ENCODE peak calls at places on chromosomes 11 and 22, in four cellular contexts. One of them, this sample, is unnamed.

GRCh38 chr11:91730620-91731019 is 494.0 kb upstream of the FAT3 start:
- DNase-seq in coronary artery: no peak
- DNase-seq in fibroblast of mammary gland: no peak
- DNase-seq in adrenal gland: no peak
- DNase-seq in this sample: no peak

GRCh38 chr11:129965248-129965647 is 37.4 kb downstream of the PRDM10 start:
- DNase-seq in coronary artery: no peak
- DNase-seq in fibroblast of mammary gland: no peak
- DNase-seq in adrenal gland: no peak
- DNase-seq in this sample: no peak

GRCh38 chr22:30667092-30667485 is 586 bp downstream of the DUSP18 start:
- DNase-seq in coronary artery: no peak
- DNase-seq in fibroblast of mammary gland: no peak
- DNase-seq in adrenal gland: no peak
- DNase-seq in this sample: no peak

GRCh38 chr11:15645201-15645600 is 530.5 kb downstream of the INSC start:
- DNase-seq in coronary artery: no peak
- DNase-seq in fibroblast of mammary gland: no peak
- DNase-seq in adrenal gland: no peak
- DNase-seq in this sample: no peak

GRCh38 chr11:125443767-125444311 is 52.2 kb downstream of the FEZ1 start:
- DNase-seq in coronary artery: peak
- DNase-seq in fibroblast of mammary gland: no peak
- DNase-seq in adrenal gland: no peak
- DNase-seq in this sample: no peak

GRCh38 chr11:37451903-37452302 is 853.9 kb upstream of the RAG2 start:
- DNase-seq in coronary artery: no peak
- DNase-seq in fibroblast of mammary gland: no peak
- DNase-seq in adrenal gland: no peak
- DNase-seq in this sample: no peak

GRCh38 chr11:94528551-94528950 is 15.2 kb upstream of the FUT4 start:
- DNase-seq in coronary artery: no peak
- DNase-seq in fibroblast of mammary gland: peak
- DNase-seq in adrenal gland: no peak
- DNase-seq in this sample: no peak

GRCh38 chr11:82791779-82792178 is 58.1 kb upstream of the FAM181B start:
- DNase-seq in coronary artery: no peak
- DNase-seq in fibroblast of mammary gland: no peak
- DNase-seq in adrenal gland: no peak
- DNase-seq in this sample: no peak

GRCh38 chr11:59559886-59560285 is 48.5 kb downstream of the OR4D9 start:
- DNase-seq in coronary artery: peak
- DNase-seq in fibroblast of mammary gland: no peak
- DNase-seq in adrenal gland: no peak
- DNase-seq in this sample: no peak

GRCh38 chr22:39428597-39429071 is 28.2 kb upstream of the MGAT3 start:
- DNase-seq in coronary artery: no peak
- DNase-seq in fibroblast of mammary gland: no peak
- DNase-seq in adrenal gland: no peak
- DNase-seq in this sample: peak

GRCh38 chr11:117706322-117706814 is 90.6 kb downstream of the DSCAML1 start:
- DNase-seq in coronary artery: no peak
- DNase-seq in fibroblast of mammary gland: no peak
- DNase-seq in adrenal gland: no peak
- DNase-seq in this sample: no peak

GRCh38 chr11:95078526-95078925 is 11.1 kb upstream of the ENDOD1 start:
- DNase-seq in coronary artery: no peak
- DNase-seq in fibroblast of mammary gland: no peak
- DNase-seq in adrenal gland: no peak
- DNase-seq in this sample: no peak

GRCh38 chr11:12502950-12503579 is 125.7 kb downstream of the PARVA start:
- DNase-seq in coronary artery: no peak
- DNase-seq in fibroblast of mammary gland: peak
- DNase-seq in adrenal gland: peak
- DNase-seq in this sample: no peak

GRCh38 chr11:74465291-74465708 is 2.0 kb downstream of the KCNE3 start:
- DNase-seq in coronary artery: no peak
- DNase-seq in fibroblast of mammary gland: no peak
- DNase-seq in adrenal gland: no peak
- DNase-seq in this sample: no peak

GRCh38 chr11:129881570-129882170 is 13.7 kb downstream of the NFRKB start:
- DNase-seq in coronary artery: no peak
- DNase-seq in fibroblast of mammary gland: peak
- DNase-seq in adrenal gland: peak
- DNase-seq in this sample: no peak

GRCh38 chr11:115324569-115325432 is 179.4 kb downstream of the CADM1 start:
- DNase-seq in coronary artery: no peak
- DNase-seq in fibroblast of mammary gland: peak
- DNase-seq in adrenal gland: peak
- DNase-seq in this sample: no peak

GRCh38 chr11:67238894-67239794 is 27.1 kb upstream of the GRK2 start:
- DNase-seq in coronary artery: no peak
- DNase-seq in fibroblast of mammary gland: peak
- DNase-seq in adrenal gland: no peak
- DNase-seq in this sample: no peak

GRCh38 chr11:34154059-34154875 is 48.8 kb downstream of the NAT10 start:
- DNase-seq in coronary artery: no peak
- DNase-seq in fibroblast of mammary gland: no peak
- DNase-seq in adrenal gland: no peak
- DNase-seq in this sample: no peak

GRCh38 chr11:102447193-102447592 is 5.4 kb downstream of the TMEM123 start:
- DNase-seq in coronary artery: no peak
- DNase-seq in fibroblast of mammary gland: no peak
- DNase-seq in adrenal gland: no peak
- DNase-seq in this sample: no peak

DNA sequence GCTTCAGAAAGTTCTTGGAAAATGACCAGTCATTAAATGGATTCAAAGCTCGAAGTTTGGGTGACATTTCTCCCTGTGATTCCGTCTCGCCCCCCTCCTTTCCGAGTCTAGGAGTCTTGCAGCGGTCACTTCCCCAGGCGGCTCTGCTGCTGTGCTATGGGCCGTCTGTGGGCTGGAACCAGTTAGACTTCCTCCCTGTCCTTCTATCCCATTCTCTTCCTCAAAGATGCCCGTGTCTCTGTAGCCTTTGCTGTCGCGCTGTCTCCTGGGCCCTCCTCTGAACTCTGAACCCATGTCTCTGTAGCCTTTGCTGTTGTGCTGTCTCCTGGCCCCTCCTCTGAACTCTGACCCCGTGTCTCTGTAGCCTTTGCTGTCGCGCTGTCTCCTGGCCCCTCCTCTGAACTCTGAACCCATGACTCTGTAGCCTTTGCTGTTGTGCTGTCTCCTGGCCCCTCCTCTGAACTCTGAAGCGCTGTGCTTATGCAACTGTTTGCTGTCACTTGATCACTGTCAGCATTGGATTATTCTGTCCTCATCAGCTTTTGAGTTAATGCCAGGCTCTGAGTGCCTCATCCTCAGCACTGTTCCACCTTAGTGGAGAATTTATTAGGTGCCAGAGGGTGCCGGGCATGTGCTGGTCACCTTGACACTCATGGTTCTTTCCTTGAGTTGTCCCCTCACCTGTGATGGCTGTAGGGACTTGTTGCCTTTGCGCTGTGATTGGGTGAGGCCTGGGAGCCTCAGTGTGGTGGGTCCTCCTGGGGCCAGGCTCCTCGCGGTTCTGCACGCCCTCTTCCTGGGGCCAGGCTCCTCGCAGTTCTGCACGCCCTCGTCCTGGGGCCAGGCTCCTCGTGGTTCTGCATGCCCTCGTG is 173.3 kb downstream of the TBC1D22A start:
- DNase-seq in coronary artery: no peak
- DNase-seq in fibroblast of mammary gland: no peak
- DNase-seq in adrenal gland: peak
- DNase-seq in this sample: no peak
- TF ChIP-seq CTCF in coronary artery: no peak
- TF ChIP-seq CTCF in fibroblast of mammary gland: no peak
- TF ChIP-seq CTCF in adrenal gland: no peak
- TF ChIP-seq CTCF in this sample: no peak

GRCh38 chr22:37680191-37680851 is 4.9 kb downstream of the LGALS1 start:
- DNase-seq in coronary artery: no peak
- DNase-seq in fibroblast of mammary gland: peak
- DNase-seq in adrenal gland: no peak
- DNase-seq in this sample: no peak
- TF ChIP-seq CTCF in coronary artery: no peak
- TF ChIP-seq CTCF in fibroblast of mammary gland: no peak
- TF ChIP-seq CTCF in adrenal gland: no peak
- TF ChIP-seq CTCF in this sample: no peak

GRCh38 chr11:17932472-17932871 is 80.4 kb downstream of the SERGEF start:
- DNase-seq in coronary artery: no peak
- DNase-seq in fibroblast of mammary gland: no peak
- DNase-seq in adrenal gland: no peak
- DNase-seq in this sample: no peak
- TF ChIP-seq CTCF in coronary artery: no peak
- TF ChIP-seq CTCF in fibroblast of mammary gland: peak
- TF ChIP-seq CTCF in adrenal gland: no peak
- TF ChIP-seq CTCF in this sample: peak

GRCh38 chr11:69369210-69369609 is 75.3 kb downstream of the MYEOV start:
- DNase-seq in coronary artery: no peak
- DNase-seq in fibroblast of mammary gland: no peak
- DNase-seq in adrenal gland: no peak
- DNase-seq in this sample: no peak

GRCh38 chr11:69368119-69368880 is 74.3 kb downstream of the MYEOV start:
- DNase-seq in coronary artery: peak
- DNase-seq in fibroblast of mammary gland: no peak
- DNase-seq in adrenal gland: no peak
- DNase-seq in this sample: peak

GRCh38 chr11:69366591-69366990 is 72.6 kb downstream of the MYEOV start:
- DNase-seq in coronary artery: no peak
- DNase-seq in fibroblast of mammary gland: no peak
- DNase-seq in adrenal gland: no peak
- DNase-seq in this sample: no peak

GRCh38 chr11:69365567-69365966 is 71.6 kb downstream of the MYEOV start:
- DNase-seq in coronary artery: peak
- DNase-seq in fibroblast of mammary gland: no peak
- DNase-seq in adrenal gland: no peak
- DNase-seq in this sample: no peak

GRCh38 chr11:69367211-69367964 is 73.4 kb downstream of the MYEOV start:
- DNase-seq in coronary artery: peak
- DNase-seq in fibroblast of mammary gland: peak
- DNase-seq in adrenal gland: no peak
- DNase-seq in this sample: peak
- TF ChIP-seq CTCF in coronary artery: no peak
- TF ChIP-seq CTCF in fibroblast of mammary gland: no peak
- TF ChIP-seq CTCF in adrenal gland: no peak
- TF ChIP-seq CTCF in this sample: no peak

GRCh38 chr22:19377565-19378361 is 53.8 kb downstream of the HIRA start:
- DNase-seq in coronary artery: peak
- DNase-seq in fibroblast of mammary gland: no peak
- DNase-seq in adrenal gland: no peak
- DNase-seq in this sample: no peak

GRCh38 chr22:19376247-19376646 is 55.3 kb downstream of the HIRA start:
- DNase-seq in coronary artery: peak
- DNase-seq in fibroblast of mammary gland: no peak
- DNase-seq in adrenal gland: no peak
- DNase-seq in this sample: peak

GRCh38 chr22:19375435-19375834 is 56.1 kb downstream of the HIRA start:
- DNase-seq in coronary artery: peak
- DNase-seq in fibroblast of mammary gland: no peak
- DNase-seq in adrenal gland: no peak
- DNase-seq in this sample: no peak

GRCh38 chr22:19376971-19377370 is 54.6 kb downstream of the HIRA start:
- DNase-seq in coronary artery: peak
- DNase-seq in fibroblast of mammary gland: no peak
- DNase-seq in adrenal gland: no peak
- DNase-seq in this sample: no peak

DNA sequence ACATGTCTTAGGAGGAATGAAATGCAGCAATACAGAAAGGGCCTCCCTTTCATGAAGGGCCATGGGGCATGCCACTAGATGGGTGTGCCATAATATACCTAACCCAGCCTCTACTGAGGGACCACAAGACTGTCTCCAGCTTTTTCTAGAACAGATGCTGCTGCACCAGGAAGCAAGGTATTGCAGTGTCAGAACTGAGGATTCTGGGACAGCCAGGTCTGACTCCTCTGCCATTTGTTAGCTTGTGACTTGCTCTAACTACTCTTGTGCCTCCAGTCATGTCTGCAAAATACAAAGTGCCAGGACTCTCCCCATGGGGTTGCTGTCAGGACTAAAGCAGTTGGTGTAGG is 53.2 kb downstream of the HIRA start:
- DNase-seq in coronary artery: peak
- DNase-seq in fibroblast of mammary gland: no peak
- DNase-seq in adrenal gland: no peak
- DNase-seq in this sample: no peak
- TF ChIP-seq CTCF in coronary artery: no peak
- TF ChIP-seq CTCF in fibroblast of mammary gland: no peak
- TF ChIP-seq CTCF in adrenal gland: no peak
- TF ChIP-seq CTCF in this sample: no peak

GRCh38 chr11:119481667-119482400 is 58.9 kb upstream of the THY1 start:
- DNase-seq in coronary artery: peak
- DNase-seq in fibroblast of mammary gland: no peak
- DNase-seq in adrenal gland: peak
- DNase-seq in this sample: no peak
- TF ChIP-seq CTCF in coronary artery: peak
- TF ChIP-seq CTCF in fibroblast of mammary gland: no peak
- TF ChIP-seq CTCF in adrenal gland: no peak
- TF ChIP-seq CTCF in this sample: peak

GRCh38 chr22:42702675-42703074 is 18.0 kb downstream of the A4GALT start:
- DNase-seq in coronary artery: no peak
- DNase-seq in fibroblast of mammary gland: no peak
- DNase-seq in adrenal gland: no peak
- DNase-seq in this sample: no peak
- TF ChIP-seq CTCF in coronary artery: no peak
- TF ChIP-seq CTCF in fibroblast of mammary gland: no peak
- TF ChIP-seq CTCF in adrenal gland: no peak
- TF ChIP-seq CTCF in this sample: no peak

DNA sequence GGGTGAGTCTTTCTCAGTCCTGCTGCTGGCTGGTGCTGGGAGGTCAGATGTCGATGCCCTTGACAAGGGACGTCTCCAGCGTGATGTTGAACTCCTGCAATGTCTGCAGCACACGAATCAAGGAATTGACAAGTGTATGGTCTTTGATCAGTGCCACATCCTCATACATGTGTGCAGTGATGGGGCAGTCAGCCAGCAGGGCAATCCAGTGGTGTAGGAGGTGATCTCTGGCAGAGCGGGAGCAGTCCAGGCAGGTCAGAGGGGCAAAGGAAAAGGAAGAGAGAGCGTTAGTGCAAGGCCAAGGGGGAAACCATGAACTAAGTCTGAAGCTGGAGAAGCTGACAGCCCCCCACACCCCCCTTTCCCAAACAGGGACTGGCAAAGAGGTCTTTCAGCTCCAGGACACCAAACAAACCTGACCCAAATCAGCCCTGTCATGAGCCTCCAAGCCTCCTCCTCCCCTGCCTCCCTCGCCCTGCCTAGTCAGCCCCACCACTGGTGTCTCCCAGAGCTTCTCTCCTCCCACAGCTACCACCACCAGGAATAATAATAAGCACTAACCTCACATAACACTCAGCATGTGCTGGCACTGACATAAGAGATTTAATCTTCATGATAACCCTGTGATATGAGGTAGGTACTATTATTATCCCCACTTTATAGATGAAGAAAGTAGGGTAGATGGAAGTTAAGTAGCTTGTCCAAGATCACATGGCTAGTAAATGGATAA is 48.4 kb upstream of the SCUBE2 start:
- DNase-seq in coronary artery: no peak
- DNase-seq in fibroblast of mammary gland: no peak
- DNase-seq in adrenal gland: no peak
- DNase-seq in this sample: no peak
- TF ChIP-seq CTCF in coronary artery: no peak
- TF ChIP-seq CTCF in fibroblast of mammary gland: no peak
- TF ChIP-seq CTCF in adrenal gland: no peak
- TF ChIP-seq CTCF in this sample: no peak